ENCODE peak calls at places on chromosomes 16 and 17, in four cellular contexts. G, C, M and N are unnamed samples.

GRCh38 chr17:16872836-16873653 is 98.9 kb downstream of the TNFRSF13B start:
- DNase-seq in G (no peak), C (peak; percentile 56), M (no peak), N (peak; percentile 58)

GRCh38 chr16:78800535-78800934 is 701.1 kb downstream of the WWOX start:
- DNase-seq in G (no peak), C (no peak), M (no peak), N (no peak)

GRCh38 chr17:44105483-44105882 is 18.0 kb downstream of the HDAC5 start:
- DNase-seq in G (no peak), C (no peak), M (no peak), N (no peak)

GRCh38 chr17:80998388-80999223 is 7.0 kb downstream of the CHMP6 start:
- DNase-seq in G (no peak), C (no peak), M (peak; percentile 24), N (no peak)

GRCh38 chr17:79706931-79707382 is 23.8 kb upstream of the ENPP7 start:
- DNase-seq in G (no peak), C (no peak), M (no peak), N (no peak)

GRCh38 chr17:70274255-70274654 is 104.9 kb downstream of the KCNJ2 start:
- DNase-seq in G (no peak), C (no peak), M (no peak), N (no peak)

GRCh38 chr16:27685802-27686201 is 135.9 kb downstream of the KATNIP start:
- DNase-seq in G (no peak), C (no peak), M (no peak), N (no peak)

GRCh38 chr17:29248845-29249244 is 2.2 kb downstream of the CRYBA1 start:
- DNase-seq in G (no peak), C (no peak), M (no peak), N (no peak)

GRCh38 chr16:50300942-50301625 is 34.7 kb downstream of the ADCY7 start:
- DNase-seq in G (no peak), C (peak; percentile 44), M (no peak), N (peak; percentile 34)

GRCh38 chr16:23121024-23121423 is 28.2 kb downstream of the USP31 start:
- DNase-seq in G (no peak), C (no peak), M (no peak), N (no peak)

GRCh38 chr17:81026266-81027036 is 8.5 kb upstream of the BAIAP2 start:
- DNase-seq in G (no peak), C (no peak), M (peak; percentile 27), N (no peak)

GRCh38 chr17:68349157-68349556 is 57.9 kb downstream of the ARSG start:
- DNase-seq in G (no peak), C (no peak), M (no peak), N (no peak)

GRCh38 chr17:17356931-17357270 is 53.7 kb downstream of the NT5M start:
- DNase-seq in G (no peak), C (peak; percentile 38), M (no peak), N (no peak)

GRCh38 chr17:63592797-63593196 is 7.9 kb upstream of the TACO1 start:
- DNase-seq in G (no peak), C (no peak), M (no peak), N (no peak)

GRCh38 chr17:80872999-80873951 is 118.4 kb upstream of the CHMP6 start:
- DNase-seq in G (peak; percentile 38), C (peak; percentile 25), M (peak; percentile 55), N (peak; percentile 23)

GRCh38 chr16:84811529-84811928 is 8.3 kb upstream of the CRISPLD2 start:
- DNase-seq in G (no peak), C (no peak), M (no peak), N (no peak)

GRCh38 chr17:17983376-17983775 is 10.7 kb downstream of the DRC3 start:
- DNase-seq in G (no peak), C (no peak), M (no peak), N (no peak)

GRCh38 chr17:34757611-34758010 is 178.2 kb downstream of the TMEM132E start:
- DNase-seq in G (no peak), C (no peak), M (no peak), N (no peak)

GRCh38 chr17:82592289-82592683 is 56.0 kb downstream of the WDR45B start:
- DNase-seq in G (no peak), C (peak; percentile 64), M (no peak), N (no peak)

GRCh38 chr17:35448214-35448898 is at the start of gene SLFN13:
- DNase-seq in G (peak; percentile 73), C (peak; percentile 93), M (peak; percentile 87), N (no peak)

GRCh38 chr17:7636192-7636591 is 6.3 kb downstream of the SHBG start:
- DNase-seq in G (no peak), C (no peak), M (no peak), N (no peak)

GRCh38 chr16:53509906-53510703 is 7.1 kb upstream of the AKTIP start:
- DNase-seq in G (no peak), C (peak; percentile 80), M (peak; percentile 74), N (peak; percentile 79)

GRCh38 chr16:85878875-85879274 is 20.1 kb upstream of the IRF8 start:
- DNase-seq in G (no peak), C (peak; percentile 41), M (peak; percentile 36), N (peak; percentile 56)

GRCh38 chr17:43467981-43468541 is 15.7 kb upstream of the DHX8 start:
- DNase-seq in G (no peak), C (no peak), M (no peak), N (no peak)

GRCh38 chr17:4678448-4679026 is 25.4 kb downstream of the PELP1 start:
- DNase-seq in G (no peak), C (no peak), M (no peak), N (no peak)

GRCh38 chr17:77429985-77430752 is 289.4 kb downstream of the SEC14L1 start:
- DNase-seq in G (peak; percentile 86), C (peak; percentile 94), M (peak; percentile 95), N (peak; percentile 92)

GRCh38 chr17:77400445-77400870 is 259.7 kb downstream of the SEC14L1 start:
- DNase-seq in G (no peak), C (peak; percentile 82), M (peak; percentile 68), N (peak; percentile 43)

GRCh38 chr17:19248923-19249574 is 11.9 kb downstream of the EPN2 start:
- DNase-seq in G (no peak), C (peak; percentile 45), M (peak; percentile 76), N (no peak)

GRCh38 chr16:50047864-50048263 is 17.9 kb upstream of the HEATR3 start:
- DNase-seq in G (no peak), C (no peak), M (no peak), N (no peak)

GRCh38 chr16:14562691-14563491 is 67.2 kb downstream of the PARN start:
- DNase-seq in G (no peak), C (peak; percentile 64), M (peak; percentile 43), N (peak; percentile 67)

DNA sequence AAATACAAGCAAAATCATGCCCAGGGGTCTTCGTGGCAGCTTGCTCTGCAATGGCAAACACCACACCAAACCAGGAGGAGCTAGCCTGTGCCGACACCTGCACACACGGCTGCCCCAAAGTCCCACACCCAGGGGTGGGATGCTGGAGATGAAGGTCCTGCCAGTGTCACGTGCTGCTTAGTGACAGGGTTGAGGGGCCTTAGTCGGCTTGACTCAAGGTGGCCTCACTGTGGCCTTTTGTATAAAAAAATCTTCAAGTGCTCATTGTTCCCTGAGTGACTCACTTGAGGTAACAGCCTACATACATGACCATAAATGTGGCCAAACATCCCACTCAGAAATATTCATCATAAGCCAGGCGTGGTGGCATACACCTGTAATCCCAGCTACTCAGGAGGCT is 7.3 kb downstream of the TRIM65 start:
- DNase-seq in G (no peak), C (no peak), M (no peak), N (no peak)
- TF ChIP-seq CTCF in G (no peak), C (no peak), M (no peak), N (no peak)

DNA sequence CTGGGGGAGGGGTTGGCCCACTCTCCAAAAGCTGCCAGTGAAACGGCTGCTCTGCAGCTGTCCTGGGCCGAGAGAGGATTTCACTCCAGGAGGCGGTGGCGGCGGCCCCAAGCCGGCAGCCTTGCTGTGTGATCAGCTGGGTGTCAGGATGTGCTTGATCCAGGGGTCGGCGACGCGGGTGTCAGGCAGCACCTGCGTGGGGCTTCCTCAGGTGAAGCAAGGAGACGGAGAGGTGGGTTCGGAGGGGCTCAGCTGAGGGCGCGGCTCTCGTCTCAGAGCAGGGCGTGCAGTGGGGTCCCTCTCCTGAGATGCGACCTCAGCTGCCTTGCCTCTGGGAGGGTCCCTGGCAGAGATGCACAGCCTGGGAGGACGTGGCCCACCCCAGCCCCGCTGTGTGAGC is 6.9 kb downstream of the CBFA2T3 start:
- DNase-seq in G (no peak), C (no peak), M (no peak), N (no peak)
- H3K4me1 ChIP-seq in G (no peaks in the 10 kb centered on the region), C (no peaks in the 10 kb centered on the region), M (no peaks in the 10 kb centered on the region), N (no peaks in the 10 kb centered on the region)

DNA sequence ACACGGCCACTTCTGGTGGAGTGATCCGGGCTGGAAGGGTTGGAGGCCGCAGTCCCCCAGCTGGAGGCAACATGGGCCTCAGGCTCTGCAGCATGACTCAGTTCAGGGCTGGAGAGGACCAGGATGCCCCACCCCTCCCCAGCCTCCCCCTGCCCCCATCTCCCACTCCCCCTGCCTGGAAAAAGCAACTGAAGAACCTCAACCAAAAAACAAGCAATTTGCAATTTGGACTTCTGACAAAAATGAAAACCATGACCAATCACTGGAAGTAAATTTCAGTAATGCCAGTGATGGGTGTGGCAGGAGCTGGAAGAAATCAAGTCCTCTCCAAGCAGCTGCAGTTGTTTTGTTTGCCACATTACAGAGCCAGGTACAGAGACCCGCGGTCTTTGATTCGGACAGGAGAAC is 6.6 kb upstream of the MIF4GD start:
- DNase-seq in G (no peak), C (no peak), M (no peak), N (no peak)
- TF ChIP-seq CTCF in G (no peak), C (no peak), M (no peak), N (no peak)

GRCh38 chr16:58615280-58615679 is 14.3 kb downstream of the CNOT1 start:
- DNase-seq in G (no peak), C (no peak), M (no peak), N (no peak)

GRCh38 chr16:58608601-58609136 is 21.0 kb downstream of the CNOT1 start:
- DNase-seq in G (no peak), C (no peak), M (no peak), N (no peak)

GRCh38 chr16:58614860-58615259 is 14.8 kb downstream of the CNOT1 start:
- DNase-seq in G (no peak), C (no peak), M (no peak), N (no peak)

DNA sequence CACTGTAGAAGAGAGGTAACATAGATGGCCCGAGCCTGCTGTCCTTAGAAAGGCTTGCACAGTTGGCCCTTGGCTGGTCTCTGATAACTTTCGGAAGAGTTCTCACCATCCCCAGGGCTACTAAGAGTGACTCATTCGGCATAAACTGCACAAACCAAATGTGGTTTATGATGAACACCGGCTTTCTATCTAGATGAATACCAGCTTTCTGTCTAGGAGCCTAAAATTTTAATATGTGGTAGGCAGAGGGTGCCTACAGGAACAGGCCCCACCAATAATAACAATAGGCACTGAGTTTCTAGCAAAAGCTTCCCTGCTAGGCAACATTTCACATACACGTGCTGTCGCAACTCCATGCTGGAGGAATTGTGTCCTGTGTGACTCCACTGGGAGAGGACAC is 15.4 kb downstream of the CNOT1 start:
- DNase-seq in G (no peak), C (no peak), M (no peak), N (no peak)
- H3K4me1 ChIP-seq in G (no peaks in the 10 kb centered on the region), C (no peaks in the 10 kb centered on the region), M (peaks cover 39% of the 10 kb centered on the region), N (no peaks in the 10 kb centered on the region)

DNA sequence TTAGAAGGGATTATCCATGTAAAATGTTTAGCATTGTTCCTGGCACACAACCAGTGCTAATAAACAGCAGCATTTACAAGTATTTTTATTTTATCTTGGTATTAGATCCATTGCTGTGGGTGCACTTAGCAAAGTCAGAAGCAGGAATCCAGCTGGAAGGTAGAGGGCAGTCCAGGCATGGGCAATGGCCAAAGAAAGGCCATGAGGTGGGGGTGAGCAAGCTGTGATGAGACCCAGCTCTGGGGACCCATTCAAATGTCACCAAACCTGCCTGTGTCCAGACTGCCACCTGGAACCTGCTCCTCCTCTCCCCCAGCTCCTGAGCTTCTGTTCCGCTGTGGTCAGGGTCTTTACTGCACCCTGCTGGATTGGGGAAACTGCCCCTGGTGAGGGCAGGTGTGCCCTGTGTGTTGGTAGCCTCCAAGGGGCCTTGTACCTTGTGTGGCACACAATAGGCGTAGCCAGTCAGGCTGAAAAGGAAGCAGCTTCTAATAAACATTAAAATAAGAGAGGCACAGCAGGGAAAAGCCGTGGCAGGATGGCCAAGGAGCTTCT is 118.0 kb upstream of the CRHR1 start:
- DNase-seq in G (no peak), C (no peak), M (no peak), N (no peak)
- TF ChIP-seq CTCF in G (peak; percentile 54), C (no peak), M (no peak), N (no peak)